ENCODE peak calls at places on chromosome 1, in six cellular contexts. One of them, this sample, is unnamed.

GRCh38 chr1:26016944-26017545 is 4.5 kb upstream of the EXTL1 start:
- DNase-seq in A549: no peak
- DNase-seq in HCT116: no peak
- DNase-seq in tibial nerve: no peak
- DNase-seq in prostate gland: no peak
- DNase-seq in thyroid gland: no peak
- DNase-seq in this sample: no peak

GRCh38 chr1:67162954-67163353 is 3.3 kb upstream of the IL23R start:
- DNase-seq in A549: no peak
- DNase-seq in tibial nerve: no peak
- DNase-seq in thyroid gland: no peak
- DNase-seq in prostate gland: no peak
- DNase-seq in HCT116: peak
- DNase-seq in this sample: peak

GRCh38 chr1:178155478-178156255 is 61.8 kb downstream of the RASAL2 start:
- DNase-seq in tibial nerve: no peak
- DNase-seq in thyroid gland: no peak
- DNase-seq in prostate gland: no peak
- DNase-seq in HCT116: no peak
- DNase-seq in A549: no peak
- DNase-seq in this sample: no peak

GRCh38 chr1:41380979-41381690 is 19.9 kb downstream of the FOXO6 start:
- DNase-seq in HCT116: peak
- DNase-seq in A549: no peak
- DNase-seq in thyroid gland: peak
- DNase-seq in tibial nerve: no peak
- DNase-seq in prostate gland: no peak
- DNase-seq in this sample: no peak

GRCh38 chr1:5780324-5780716 is 211.9 kb downstream of the NPHP4 start:
- DNase-seq in prostate gland: no peak
- DNase-seq in tibial nerve: no peak
- DNase-seq in A549: no peak
- DNase-seq in HCT116: no peak
- DNase-seq in thyroid gland: no peak
- DNase-seq in this sample: no peak

GRCh38 chr1:36486436-36487335 is 4.0 kb upstream of the CSF3R start:
- DNase-seq in prostate gland: no peak
- DNase-seq in HCT116: no peak
- DNase-seq in A549: peak
- DNase-seq in thyroid gland: peak
- DNase-seq in tibial nerve: peak
- DNase-seq in this sample: no peak

GRCh38 chr1:153428790-153429189 is 12.5 kb downstream of the S100A7A start:
- DNase-seq in HCT116: no peak
- DNase-seq in prostate gland: no peak
- DNase-seq in tibial nerve: no peak
- DNase-seq in thyroid gland: no peak
- DNase-seq in A549: no peak
- DNase-seq in this sample: no peak

GRCh38 chr1:91763252-91763651 is 122.7 kb downstream of the TGFBR3 start:
- DNase-seq in HCT116: no peak
- DNase-seq in prostate gland: no peak
- DNase-seq in A549: no peak
- DNase-seq in tibial nerve: no peak
- DNase-seq in thyroid gland: no peak
- DNase-seq in this sample: no peak

GRCh38 chr1:7117599-7118281 is 332.5 kb downstream of the CAMTA1 start:
- DNase-seq in HCT116: peak
- DNase-seq in A549: peak
- DNase-seq in tibial nerve: peak
- DNase-seq in prostate gland: no peak
- DNase-seq in thyroid gland: peak
- DNase-seq in this sample: peak

GRCh38 chr1:151618470-151618869 is 6.6 kb downstream of the SNX27 start:
- DNase-seq in HCT116: no peak
- DNase-seq in A549: no peak
- DNase-seq in tibial nerve: no peak
- DNase-seq in thyroid gland: no peak
- DNase-seq in prostate gland: no peak
- DNase-seq in this sample: no peak

GRCh38 chr1:215502081-215502480 is 65.0 kb upstream of the KCTD3 start:
- DNase-seq in prostate gland: no peak
- DNase-seq in A549: no peak
- DNase-seq in tibial nerve: no peak
- DNase-seq in thyroid gland: no peak
- DNase-seq in HCT116: no peak
- DNase-seq in this sample: no peak

GRCh38 chr1:2513939-2514650 is 12.3 kb downstream of the PANK4 start:
- DNase-seq in A549: no peak
- DNase-seq in prostate gland: no peak
- DNase-seq in tibial nerve: no peak
- DNase-seq in thyroid gland: no peak
- DNase-seq in HCT116: no peak
- DNase-seq in this sample: no peak

GRCh38 chr1:2510366-2511155 is 15.8 kb downstream of the PANK4 start:
- DNase-seq in A549: no peak
- DNase-seq in prostate gland: no peak
- DNase-seq in thyroid gland: no peak
- DNase-seq in HCT116: no peak
- DNase-seq in tibial nerve: no peak
- DNase-seq in this sample: no peak

GRCh38 chr1:2515763-2516080 is 10.7 kb downstream of the PANK4 start:
- DNase-seq in tibial nerve: no peak
- DNase-seq in prostate gland: no peak
- DNase-seq in HCT116: no peak
- DNase-seq in A549: no peak
- DNase-seq in thyroid gland: no peak
- DNase-seq in this sample: no peak

GRCh38 chr1:2514863-2515762 is 11.3 kb downstream of the PANK4 start:
- DNase-seq in tibial nerve: no peak
- DNase-seq in thyroid gland: no peak
- DNase-seq in HCT116: no peak
- DNase-seq in A549: no peak
- DNase-seq in prostate gland: no peak
- DNase-seq in this sample: no peak

DNA sequence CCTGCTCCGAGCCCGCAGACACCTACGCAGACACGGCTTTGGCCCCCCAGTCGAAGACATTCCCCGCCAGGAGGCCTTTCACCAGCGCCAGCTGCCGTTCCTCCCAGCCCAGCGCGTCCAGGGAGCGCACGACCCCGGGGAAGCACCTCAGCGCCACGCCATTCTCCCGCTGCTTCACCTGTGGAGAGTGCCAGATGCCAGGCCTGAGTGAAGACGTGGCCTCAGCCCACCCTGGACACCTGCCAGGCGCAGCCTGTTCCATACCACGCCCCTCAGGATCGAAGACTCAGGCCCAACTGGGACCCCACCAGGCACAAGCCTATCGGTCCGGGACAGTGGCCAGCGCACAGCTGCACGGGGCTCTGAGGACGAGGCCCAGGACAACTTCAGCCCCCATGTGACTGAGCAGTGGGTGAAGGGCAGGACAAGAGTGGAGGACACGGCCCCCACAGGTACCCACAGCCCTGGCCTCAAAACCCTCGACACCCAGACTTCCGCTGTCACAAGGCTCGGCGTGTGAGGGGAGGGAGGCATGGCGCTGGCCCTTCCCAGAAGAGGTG is 13.5 kb downstream of the PANK4 start:
- DNase-seq in tibial nerve: no peak
- DNase-seq in prostate gland: no peak
- DNase-seq in thyroid gland: no peak
- DNase-seq in A549: no peak
- DNase-seq in HCT116: no peak
- DNase-seq in this sample: no peak
- TF ChIP-seq POLR2A in tibial nerve: no peak
- TF ChIP-seq POLR2A in prostate gland: no peak
- TF ChIP-seq POLR2A in thyroid gland: no peak
- TF ChIP-seq POLR2A in A549: no peak
- TF ChIP-seq POLR2A in HCT116: no peak
- TF ChIP-seq POLR2A in this sample: no peak

DNA sequence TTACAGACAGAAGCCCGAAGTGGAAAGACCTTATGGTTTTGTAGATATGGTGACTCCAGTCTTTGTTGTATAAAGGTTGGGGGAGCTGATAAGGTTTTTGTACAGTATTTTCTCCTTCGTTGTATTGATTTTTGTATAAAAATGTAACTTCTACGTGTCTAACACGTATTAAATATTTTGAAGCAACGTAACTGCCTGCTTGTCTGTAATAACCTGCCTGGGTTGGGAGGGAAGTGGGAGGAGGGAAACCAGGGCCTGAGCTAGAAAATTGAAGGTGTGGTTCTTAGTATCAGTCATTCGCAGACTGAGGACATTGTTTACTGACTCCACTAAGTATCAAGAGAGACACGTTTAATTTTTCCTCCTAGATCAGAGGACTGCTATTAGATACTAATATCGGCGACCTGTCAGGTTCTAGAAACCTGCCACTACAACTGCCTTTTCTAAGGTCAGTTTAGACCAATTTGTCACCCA is 2.2 kb downstream of the IER5 start:
- DNase-seq in tibial nerve: no peak
- DNase-seq in A549: no peak
- DNase-seq in thyroid gland: no peak
- DNase-seq in HCT116: no peak
- DNase-seq in prostate gland: no peak
- DNase-seq in this sample: no peak
- TF ChIP-seq POLR2A in tibial nerve: no peak
- TF ChIP-seq POLR2A in A549: no peak
- TF ChIP-seq POLR2A in thyroid gland: no peak
- TF ChIP-seq POLR2A in HCT116: no peak
- TF ChIP-seq POLR2A in prostate gland: no peak
- TF ChIP-seq POLR2A in this sample: no peak

GRCh38 chr1:2188336-2188735 is 6.2 kb downstream of the FAAP20 start:
- DNase-seq in HCT116: no peak
- DNase-seq in tibial nerve: no peak
- DNase-seq in A549: no peak
- DNase-seq in prostate gland: no peak
- DNase-seq in thyroid gland: no peak
- DNase-seq in this sample: no peak

GRCh38 chr1:2192031-2192995 is 2.3 kb downstream of the FAAP20 start:
- DNase-seq in tibial nerve: no peak
- DNase-seq in HCT116: no peak
- DNase-seq in prostate gland: no peak
- DNase-seq in thyroid gland: peak
- DNase-seq in A549: no peak
- DNase-seq in this sample: no peak

GRCh38 chr1:2190491-2190976 is 4.0 kb downstream of the FAAP20 start:
- DNase-seq in thyroid gland: no peak
- DNase-seq in tibial nerve: no peak
- DNase-seq in prostate gland: no peak
- DNase-seq in A549: no peak
- DNase-seq in HCT116: no peak
- DNase-seq in this sample: no peak

GRCh38 chr1:2187619-2188018 is 7.0 kb downstream of the FAAP20 start:
- DNase-seq in A549: no peak
- DNase-seq in HCT116: no peak
- DNase-seq in tibial nerve: no peak
- DNase-seq in thyroid gland: no peak
- DNase-seq in prostate gland: no peak
- DNase-seq in this sample: no peak

DNA sequence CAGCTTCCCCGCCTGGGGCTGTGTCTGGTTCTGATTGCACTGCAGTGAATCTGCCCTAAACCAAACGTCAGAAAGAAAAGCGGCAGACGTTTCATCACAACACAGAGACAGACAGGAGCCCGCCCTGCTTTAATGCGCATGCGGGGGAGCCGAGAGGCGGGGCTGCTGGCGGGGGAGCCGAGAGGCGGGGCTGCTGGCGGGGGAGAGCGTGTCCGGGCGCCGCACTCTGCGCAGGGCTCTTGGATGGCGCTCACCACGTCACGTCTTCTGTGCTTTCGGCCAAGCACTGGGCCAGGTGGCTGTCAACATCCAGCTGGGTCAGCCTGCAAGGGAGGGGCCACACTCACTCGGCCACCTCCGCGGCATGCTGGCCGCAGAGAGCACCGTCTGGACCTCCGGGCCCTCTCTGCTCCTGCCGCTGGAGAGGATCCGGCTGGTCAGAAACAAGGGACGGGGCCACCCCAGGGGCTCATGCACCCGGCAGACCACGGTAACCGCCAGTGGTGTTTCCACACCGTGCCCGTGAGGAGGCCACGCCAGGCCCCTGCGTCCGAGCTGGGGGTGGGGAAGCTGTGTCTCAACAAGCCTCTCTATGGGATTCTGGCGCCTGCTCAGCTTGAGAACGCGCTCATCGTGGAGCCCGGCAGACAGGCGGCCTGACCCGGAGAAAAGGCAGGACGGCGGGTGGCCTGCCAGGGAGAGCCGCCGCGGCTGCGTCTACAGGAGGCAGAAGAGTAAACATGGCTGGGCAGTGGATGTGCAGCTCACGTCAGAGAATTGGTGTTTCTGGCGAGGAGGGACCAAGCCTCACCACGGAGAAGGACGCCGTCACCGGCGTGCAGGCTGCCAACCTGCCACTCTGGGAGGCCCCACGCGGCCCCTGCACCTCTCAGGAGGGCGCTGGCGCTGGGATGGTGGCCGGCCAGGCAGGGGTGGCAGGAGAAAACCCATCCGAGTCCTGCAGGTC is 4.8 kb downstream of the FAAP20 start:
- DNase-seq in A549: peak
- DNase-seq in tibial nerve: peak
- DNase-seq in thyroid gland: peak
- DNase-seq in HCT116: peak
- DNase-seq in prostate gland: peak
- DNase-seq in this sample: peak
- TF ChIP-seq POLR2A in A549: peak
- TF ChIP-seq POLR2A in tibial nerve: peak
- TF ChIP-seq POLR2A in thyroid gland: peak
- TF ChIP-seq POLR2A in HCT116: no peak
- TF ChIP-seq POLR2A in prostate gland: peak
- TF ChIP-seq POLR2A in this sample: peak

DNA sequence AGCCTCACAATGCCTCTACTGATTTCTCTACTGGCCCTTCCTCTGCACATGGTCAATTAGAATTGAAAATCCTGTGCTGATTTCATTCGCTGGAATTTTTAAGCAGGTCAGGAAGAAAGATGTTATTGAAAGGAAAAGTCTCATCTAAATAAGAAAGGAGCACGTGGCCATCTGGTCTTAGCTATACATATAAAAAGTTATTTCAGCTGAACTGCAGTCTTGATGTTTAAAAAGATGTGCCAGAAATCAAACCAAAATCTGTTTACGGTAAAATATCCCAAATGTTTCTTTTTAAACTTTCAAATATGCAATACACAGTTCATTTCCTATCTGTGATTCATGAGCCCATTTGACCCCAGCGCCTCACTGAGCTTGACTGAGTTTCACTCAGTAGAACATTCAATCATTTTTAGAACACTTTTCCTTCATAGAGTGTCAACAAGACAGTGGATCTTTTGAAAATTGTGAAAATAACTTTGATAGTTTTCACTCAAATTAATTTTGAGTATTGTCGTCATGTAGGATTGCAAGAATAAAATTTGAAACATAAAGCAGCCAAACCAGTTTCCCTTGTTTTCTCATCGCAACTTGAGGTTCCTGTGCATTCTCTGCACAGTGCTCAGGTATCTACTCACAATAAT is 293.6 kb downstream of the PTPRC start:
- DNase-seq in thyroid gland: no peak
- DNase-seq in prostate gland: no peak
- DNase-seq in HCT116: peak
- DNase-seq in A549: no peak
- DNase-seq in tibial nerve: no peak
- DNase-seq in this sample: no peak
- TF ChIP-seq POLR2A in thyroid gland: no peak
- TF ChIP-seq POLR2A in prostate gland: no peak
- TF ChIP-seq POLR2A in HCT116: no peak
- TF ChIP-seq POLR2A in A549: no peak
- TF ChIP-seq POLR2A in tibial nerve: no peak
- TF ChIP-seq POLR2A in this sample: no peak

This sample was measured in H54.